ENCODE peak calls at places on chromosomes 2 and 18, in ten cellular contexts. One of them, this sample, is unnamed.
A peak's percentile ranks its signal among the peaks of the same experiment; 100 is the strongest.

GRCh38 chr2:43075054-43075593 is 151.3 kb downstream of the ZFP36L2 start:
- DNase-seq in stomach: peak; percentile 64
- DNase-seq in ovary: no peak
- DNase-seq in lower lobe of right lung: no peak
- DNase-seq in mammary epithelial cell: peak; percentile 96
- DNase-seq in H9: no peak
- DNase-seq in AG09319: peak; percentile 93
- DNase-seq in fibroblast of pulmonary artery: peak; percentile 96
- DNase-seq in spleen: peak; percentile 71
- DNase-seq in pancreas: peak; percentile 47
- DNase-seq in this sample: peak; percentile 96

GRCh38 chr2:241061275-241061674 is 40.8 kb downstream of the MTERF4 start:
- DNase-seq in stomach: no peak
- DNase-seq in ovary: no peak
- DNase-seq in lower lobe of right lung: no peak
- DNase-seq in mammary epithelial cell: peak; percentile 78
- DNase-seq in H9: no peak
- DNase-seq in AG09319: peak; percentile 12
- DNase-seq in fibroblast of pulmonary artery: peak; percentile 86
- DNase-seq in spleen: no peak
- DNase-seq in pancreas: no peak
- DNase-seq in this sample: peak; percentile 93

GRCh38 chr2:109410021-109410815 is 203.5 kb downstream of the SEPTIN10 start:
- DNase-seq in stomach: no peak
- DNase-seq in ovary: no peak
- DNase-seq in lower lobe of right lung: no peak
- DNase-seq in mammary epithelial cell: no peak
- DNase-seq in H9: no peak
- DNase-seq in AG09319: peak; percentile 23
- DNase-seq in fibroblast of pulmonary artery: no peak
- DNase-seq in spleen: no peak
- DNase-seq in pancreas: no peak
- DNase-seq in this sample: no peak

GRCh38 chr2:215540646-215541045 is 104.8 kb upstream of the FN1 start:
- DNase-seq in stomach: no peak
- DNase-seq in ovary: no peak
- DNase-seq in lower lobe of right lung: no peak
- DNase-seq in mammary epithelial cell: peak; percentile 80
- DNase-seq in H9: no peak
- DNase-seq in AG09319: peak; percentile 79
- DNase-seq in fibroblast of pulmonary artery: peak; percentile 98
- DNase-seq in spleen: no peak
- DNase-seq in pancreas: no peak
- DNase-seq in this sample: peak; percentile 89

GRCh38 chr2:85549826-85550225 is 10.9 kb downstream of the MAT2A start:
- DNase-seq in stomach: no peak
- DNase-seq in ovary: no peak
- DNase-seq in lower lobe of right lung: no peak
- DNase-seq in mammary epithelial cell: no peak
- DNase-seq in H9: no peak
- DNase-seq in AG09319: peak; percentile 81
- DNase-seq in fibroblast of pulmonary artery: peak; percentile 94
- DNase-seq in spleen: no peak
- DNase-seq in pancreas: no peak
- DNase-seq in this sample: peak; percentile 17

GRCh38 chr2:121075641-121076500 is 209.1 kb downstream of the TFCP2L1 start:
- DNase-seq in stomach: no peak
- DNase-seq in ovary: peak; percentile 79
- DNase-seq in lower lobe of right lung: no peak
- DNase-seq in mammary epithelial cell: no peak
- DNase-seq in H9: peak; percentile 79
- DNase-seq in AG09319: no peak
- DNase-seq in fibroblast of pulmonary artery: no peak
- DNase-seq in spleen: no peak
- DNase-seq in pancreas: no peak
- DNase-seq in this sample: peak; percentile 24

GRCh38 chr2:38692636-38693318 is 26.9 kb downstream of the GALM start:
- DNase-seq in stomach: peak; percentile 61
- DNase-seq in ovary: no peak
- DNase-seq in lower lobe of right lung: no peak
- DNase-seq in mammary epithelial cell: peak; percentile 74
- DNase-seq in H9: no peak
- DNase-seq in AG09319: no peak
- DNase-seq in fibroblast of pulmonary artery: no peak
- DNase-seq in spleen: no peak
- DNase-seq in pancreas: peak; percentile 89
- DNase-seq in this sample: peak; percentile 47

GRCh38 chr2:1751768-1752725 is 7.7 kb upstream of the PXDN start:
- DNase-seq in stomach: peak; percentile 17
- DNase-seq in ovary: no peak
- DNase-seq in lower lobe of right lung: no peak
- DNase-seq in mammary epithelial cell: no peak
- DNase-seq in H9: no peak
- DNase-seq in AG09319: no peak
- DNase-seq in fibroblast of pulmonary artery: no peak
- DNase-seq in spleen: peak; percentile 71
- DNase-seq in pancreas: no peak
- DNase-seq in this sample: no peak

GRCh38 chr18:75456277-75456676 is 28.8 kb upstream of the SMIM21 start:
- DNase-seq in stomach: no peak
- DNase-seq in ovary: peak; percentile 36
- DNase-seq in lower lobe of right lung: no peak
- DNase-seq in mammary epithelial cell: no peak
- DNase-seq in H9: no peak
- DNase-seq in AG09319: no peak
- DNase-seq in fibroblast of pulmonary artery: no peak
- DNase-seq in spleen: no peak
- DNase-seq in pancreas: no peak
- DNase-seq in this sample: no peak

GRCh38 chr2:72084584-72084976 is 63.1 kb downstream of the CYP26B1 start:
- DNase-seq in stomach: no peak
- DNase-seq in ovary: no peak
- DNase-seq in lower lobe of right lung: no peak
- DNase-seq in mammary epithelial cell: no peak
- DNase-seq in H9: no peak
- DNase-seq in AG09319: no peak
- DNase-seq in fibroblast of pulmonary artery: no peak
- DNase-seq in spleen: no peak
- DNase-seq in pancreas: no peak
- DNase-seq in this sample: no peak

GRCh38 chr2:88133875-88134274 is 6.0 kb upstream of the FABP1 start:
- DNase-seq in stomach: no peak
- DNase-seq in ovary: no peak
- DNase-seq in lower lobe of right lung: no peak
- DNase-seq in mammary epithelial cell: no peak
- DNase-seq in H9: no peak
- DNase-seq in AG09319: no peak
- DNase-seq in fibroblast of pulmonary artery: no peak
- DNase-seq in spleen: no peak
- DNase-seq in pancreas: no peak
- DNase-seq in this sample: no peak

DNA sequence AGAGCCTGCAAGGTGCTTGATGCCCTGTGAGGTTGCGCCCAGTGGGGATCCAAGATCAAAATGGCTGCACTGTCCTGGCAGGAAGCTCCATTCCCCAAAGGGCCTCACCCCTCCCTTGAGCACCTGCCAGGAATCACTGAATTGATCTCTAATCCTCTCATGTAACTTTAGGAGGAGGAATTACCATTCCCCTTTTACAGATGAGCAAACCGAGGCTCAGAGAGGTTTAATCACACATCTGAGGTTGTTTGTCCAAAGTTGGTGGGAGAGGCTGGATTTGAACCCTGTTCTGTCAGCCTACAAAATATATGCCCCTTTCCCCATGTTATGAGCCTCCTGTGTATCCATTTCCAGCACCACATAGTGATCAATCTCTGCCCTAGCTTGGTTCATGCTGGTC is 10.5 kb downstream of the ASIC4 start:
- DNase-seq in stomach: no peak
- DNase-seq in ovary: no peak
- DNase-seq in lower lobe of right lung: no peak
- DNase-seq in mammary epithelial cell: no peak
- DNase-seq in H9: no peak
- DNase-seq in AG09319: no peak
- DNase-seq in fibroblast of pulmonary artery: no peak
- DNase-seq in spleen: no peak
- DNase-seq in pancreas: no peak
- DNase-seq in this sample: no peak
- TF ChIP-seq CTCF in stomach: no peak
- TF ChIP-seq CTCF in ovary: no peak
- TF ChIP-seq CTCF in lower lobe of right lung: no peak
- TF ChIP-seq CTCF in mammary epithelial cell: no peak
- TF ChIP-seq CTCF in H9: no peak
- TF ChIP-seq CTCF in AG09319: no peak
- TF ChIP-seq CTCF in fibroblast of pulmonary artery: no peak
- TF ChIP-seq CTCF in spleen: no peak
- TF ChIP-seq CTCF in pancreas: no peak
- TF ChIP-seq CTCF in this sample: no peak

GRCh38 chr2:47519604-47520301 is 116.8 kb downstream of the MSH2 start:
- DNase-seq in stomach: no peak
- DNase-seq in ovary: no peak
- DNase-seq in lower lobe of right lung: no peak
- DNase-seq in mammary epithelial cell: no peak
- DNase-seq in H9: no peak
- DNase-seq in AG09319: no peak
- DNase-seq in fibroblast of pulmonary artery: no peak
- DNase-seq in spleen: no peak
- DNase-seq in pancreas: no peak
- DNase-seq in this sample: no peak

GRCh38 chr2:47521666-47522285 is 118.8 kb downstream of the MSH2 start:
- DNase-seq in stomach: no peak
- DNase-seq in ovary: no peak
- DNase-seq in lower lobe of right lung: no peak
- DNase-seq in mammary epithelial cell: no peak
- DNase-seq in H9: no peak
- DNase-seq in AG09319: no peak
- DNase-seq in fibroblast of pulmonary artery: no peak
- DNase-seq in spleen: no peak
- DNase-seq in pancreas: no peak
- DNase-seq in this sample: no peak

GRCh38 chr2:47519147-47519537 is 116.2 kb downstream of the MSH2 start:
- DNase-seq in stomach: no peak
- DNase-seq in ovary: no peak
- DNase-seq in lower lobe of right lung: no peak
- DNase-seq in mammary epithelial cell: no peak
- DNase-seq in H9: no peak
- DNase-seq in AG09319: no peak
- DNase-seq in fibroblast of pulmonary artery: no peak
- DNase-seq in spleen: no peak
- DNase-seq in pancreas: no peak
- DNase-seq in this sample: no peak

GRCh38 chr2:47520302-47520630 is 117.3 kb downstream of the MSH2 start:
- DNase-seq in stomach: no peak
- DNase-seq in ovary: no peak
- DNase-seq in lower lobe of right lung: no peak
- DNase-seq in mammary epithelial cell: no peak
- DNase-seq in H9: no peak
- DNase-seq in AG09319: no peak
- DNase-seq in fibroblast of pulmonary artery: no peak
- DNase-seq in spleen: no peak
- DNase-seq in pancreas: no peak
- DNase-seq in this sample: no peak

DNA sequence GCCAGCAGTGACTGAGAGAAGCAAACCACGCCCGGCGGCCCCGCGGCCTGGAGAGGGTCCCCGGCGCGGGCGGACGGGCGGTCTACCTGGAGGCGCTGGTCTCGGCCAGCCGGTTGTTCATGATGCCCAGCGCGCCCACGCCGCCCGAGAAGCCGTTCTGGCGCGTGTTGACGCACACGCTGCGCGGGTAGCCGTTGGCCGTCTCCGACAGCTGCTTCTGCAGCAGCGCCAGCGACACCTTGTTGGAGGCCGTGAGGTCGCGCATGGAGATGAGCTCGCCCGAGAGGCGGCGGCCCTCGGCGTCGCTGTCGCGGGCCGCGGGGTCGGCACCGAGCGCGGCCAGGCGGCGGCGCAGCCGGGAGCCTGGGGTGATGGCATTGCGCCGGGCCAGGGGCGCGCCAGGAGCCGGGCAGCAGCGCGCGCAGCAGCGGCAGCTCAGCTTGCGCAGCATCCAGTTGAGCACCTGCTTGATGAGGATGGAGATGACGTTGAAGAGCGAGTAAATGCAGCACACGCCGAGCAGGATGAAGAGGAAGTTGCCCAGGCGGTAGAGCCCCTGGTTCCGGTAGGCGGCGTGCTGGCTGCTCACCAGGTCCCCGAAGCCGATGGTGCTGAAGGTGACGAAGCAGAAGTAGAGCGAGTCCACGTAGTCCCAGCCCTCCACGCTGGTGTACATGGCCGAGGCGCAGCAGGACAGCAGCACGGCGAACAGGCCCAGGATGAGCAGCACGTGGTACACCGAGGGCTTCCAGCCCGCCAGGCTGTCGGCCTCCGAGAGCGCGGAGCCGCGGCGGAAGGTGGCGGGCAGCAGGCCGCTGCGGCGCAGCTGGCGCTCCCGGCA is 118.1 kb downstream of the MSH2 start:
- DNase-seq in stomach: peak; percentile 46
- DNase-seq in ovary: peak; percentile 27
- DNase-seq in lower lobe of right lung: peak; percentile 68
- DNase-seq in mammary epithelial cell: peak; percentile 64
- DNase-seq in H9: peak; percentile 64
- DNase-seq in AG09319: no peak
- DNase-seq in fibroblast of pulmonary artery: peak; percentile 48
- DNase-seq in spleen: peak; percentile 94
- DNase-seq in pancreas: peak; percentile 45
- DNase-seq in this sample: no peak
- TF ChIP-seq CTCF in stomach: no peak
- TF ChIP-seq CTCF in ovary: no peak
- TF ChIP-seq CTCF in lower lobe of right lung: peak; percentile 24
- TF ChIP-seq CTCF in mammary epithelial cell: no peak
- TF ChIP-seq CTCF in H9: no peak
- TF ChIP-seq CTCF in AG09319: peak; percentile 21
- TF ChIP-seq CTCF in fibroblast of pulmonary artery: peak; percentile 21
- TF ChIP-seq CTCF in spleen: peak; percentile 40
- TF ChIP-seq CTCF in pancreas: no peak
- TF ChIP-seq CTCF in this sample: no peak

DNA sequence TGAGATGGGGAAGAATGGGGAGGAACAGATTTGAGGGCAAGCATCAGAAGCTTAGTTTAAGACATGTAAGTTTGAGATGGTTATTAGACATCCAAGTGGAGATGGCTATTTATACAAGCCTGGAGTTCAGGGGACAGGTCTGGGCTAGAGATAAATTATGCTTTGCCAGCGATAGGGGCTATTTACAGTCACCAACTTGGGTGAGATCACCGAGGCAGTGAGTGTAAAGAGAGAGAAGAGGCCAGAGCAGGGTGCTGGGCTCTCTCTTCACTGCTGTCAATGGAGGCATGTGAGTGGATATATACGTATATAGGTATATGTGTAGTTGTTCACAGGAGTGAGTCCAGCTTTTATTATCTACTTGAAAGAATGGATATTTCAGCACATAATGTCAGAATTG is 81.0 kb downstream of the QPCT start:
- DNase-seq in stomach: no peak
- DNase-seq in ovary: no peak
- DNase-seq in lower lobe of right lung: no peak
- DNase-seq in mammary epithelial cell: no peak
- DNase-seq in H9: no peak
- DNase-seq in AG09319: no peak
- DNase-seq in fibroblast of pulmonary artery: no peak
- DNase-seq in spleen: no peak
- DNase-seq in pancreas: no peak
- DNase-seq in this sample: no peak
- TF ChIP-seq CTCF in stomach: no peak
- TF ChIP-seq CTCF in ovary: no peak
- TF ChIP-seq CTCF in lower lobe of right lung: no peak
- TF ChIP-seq CTCF in mammary epithelial cell: no peak
- TF ChIP-seq CTCF in H9: no peak
- TF ChIP-seq CTCF in AG09319: no peak
- TF ChIP-seq CTCF in fibroblast of pulmonary artery: no peak
- TF ChIP-seq CTCF in spleen: no peak
- TF ChIP-seq CTCF in pancreas: no peak
- TF ChIP-seq CTCF in this sample: no peak

GRCh38 chr2:29013046-29013780 is 32.1 kb downstream of the TOGARAM2 start:
- DNase-seq in stomach: no peak
- DNase-seq in ovary: no peak
- DNase-seq in lower lobe of right lung: no peak
- DNase-seq in mammary epithelial cell: no peak
- DNase-seq in H9: no peak
- DNase-seq in AG09319: no peak
- DNase-seq in fibroblast of pulmonary artery: no peak
- DNase-seq in spleen: peak; percentile 56
- DNase-seq in pancreas: no peak
- DNase-seq in this sample: peak; percentile 22
- TF ChIP-seq CTCF in stomach: no peak
- TF ChIP-seq CTCF in ovary: no peak
- TF ChIP-seq CTCF in lower lobe of right lung: no peak
- TF ChIP-seq CTCF in mammary epithelial cell: no peak
- TF ChIP-seq CTCF in H9: no peak
- TF ChIP-seq CTCF in AG09319: no peak
- TF ChIP-seq CTCF in fibroblast of pulmonary artery: no peak
- TF ChIP-seq CTCF in spleen: no peak
- TF ChIP-seq CTCF in pancreas: no peak
- TF ChIP-seq CTCF in this sample: peak; percentile 22

This sample was measured in MCF 10A.